ENCODE peak calls at places on chromosomes 2 and 18, in nine cellular contexts. K is PC-9; S is mammary epithelial cell; A is lower lobe of right lung; W is A549; B is endodermal cell; C is CD8-positive, alpha-beta T cell; M is GM23248; R is HepG2. X is an unnamed sample. For H3K9me3, the result is how much of the 10 kb centered on the place peaks cover.

GRCh38 chr2:17148298-17149228 is 369.7 kb downstream of the RAD51AP2 start:
- DNase-seq in K (no peak), S (peak), A (peak), W (no peak), B (peak), C (no peak), M (peak), R (peak), X (no peak)

GRCh38 chr2:121212661-121213325 is 72.2 kb downstream of the TFCP2L1 start:
- DNase-seq in K (no peak), S (no peak), A (peak), W (no peak), B (peak), C (no peak), M (no peak), R (no peak), X (no peak)

GRCh38 chr2:37890893-37891495 is 34.1 kb upstream of the RMDN2 start:
- DNase-seq in K (peak), S (peak), A (peak), W (peak), B (peak), C (peak), M (peak), R (peak), X (peak)

GRCh38 chr18:10086458-10086857 is 172.6 kb downstream of the VAPA start:
- DNase-seq in K (peak), S (peak), A (no peak), W (no peak), B (peak), C (no peak), M (no peak), R (no peak), X (no peak)

GRCh38 chr2:106028192-106028591 is 165.9 kb downstream of the UXS1 start:
- DNase-seq in K (no peak), S (no peak), A (no peak), W (no peak), B (no peak), C (no peak), M (no peak), R (no peak), X (no peak)

GRCh38 chr2:28342081-28342967 is 50.3 kb upstream of the FOSL2 start:
- DNase-seq in K (no peak), S (no peak), A (peak), W (peak), B (no peak), C (no peak), M (peak), R (peak), X (no peak)

GRCh38 chr18:5709476-5710095 is 165.8 kb upstream of the EPB41L3 start:
- DNase-seq in K (no peak), S (no peak), A (no peak), W (no peak), B (no peak), C (no peak), M (no peak), R (no peak), X (no peak)

GRCh38 chr2:60104514-60105501 is 448.6 kb downstream of the BCL11A start:
- DNase-seq in K (no peak), S (peak), A (no peak), W (no peak), B (no peak), C (no peak), M (peak), R (no peak), X (no peak)

GRCh38 chr2:166184789-166185188 is 57.0 kb upstream of the SCN1A start:
- DNase-seq in K (peak), S (peak), A (no peak), W (no peak), B (no peak), C (no peak), M (peak), R (no peak), X (no peak)

GRCh38 chr2:24720310-24720709 is 72.9 kb downstream of the PTRHD1 start:
- DNase-seq in K (no peak), S (no peak), A (no peak), W (no peak), B (no peak), C (no peak), M (no peak), R (no peak), X (no peak)

GRCh38 chr2:51469102-51469501 is 437.2 kb upstream of the NRXN1 start:
- DNase-seq in K (no peak), S (no peak), A (no peak), W (no peak), B (no peak), C (no peak), M (no peak), R (no peak), X (no peak)

GRCh38 chr2:33903237-33903636 is 304.1 kb upstream of the FAM98A start:
- DNase-seq in K (no peak), S (no peak), A (no peak), W (no peak), B (no peak), C (no peak), M (no peak), R (no peak), X (no peak)

GRCh38 chr18:31819106-31819924 is 58.6 kb upstream of the SLC25A52 start:
- DNase-seq in K (peak), S (peak), A (no peak), W (peak), B (peak), C (no peak), M (peak), R (peak), X (no peak)

GRCh38 chr2:54429811-54430600 is 26.1 kb upstream of the SPTBN1 start:
- DNase-seq in K (no peak), S (no peak), A (no peak), W (no peak), B (no peak), C (no peak), M (no peak), R (no peak), X (no peak)

GRCh38 chr2:1620081-1620480 is 124.2 kb downstream of the PXDN start:
- DNase-seq in K (no peak), S (no peak), A (no peak), W (no peak), B (no peak), C (no peak), M (no peak), R (no peak), X (no peak)

GRCh38 chr2:125855204-125855603 is 800.8 kb upstream of the GYPC start:
- DNase-seq in K (no peak), S (no peak), A (no peak), W (no peak), B (no peak), C (no peak), M (no peak), R (no peak), X (no peak)

GRCh38 chr2:144256996-144257707 is 262.8 kb downstream of the ZEB2 start:
- DNase-seq in K (no peak), S (peak), A (no peak), W (no peak), B (no peak), C (no peak), M (peak), R (no peak), X (no peak)

GRCh38 chr2:144253743-144254142 is 266.2 kb downstream of the ZEB2 start:
- DNase-seq in K (no peak), S (no peak), A (no peak), W (no peak), B (no peak), C (no peak), M (no peak), R (no peak), X (no peak)

GRCh38 chr2:144252694-144253093 is 267.2 kb downstream of the ZEB2 start:
- DNase-seq in K (no peak), S (no peak), A (no peak), W (no peak), B (no peak), C (no peak), M (no peak), R (no peak), X (no peak)

GRCh38 chr2:144258154-144258553 is 261.8 kb downstream of the ZEB2 start:
- DNase-seq in K (no peak), S (no peak), A (no peak), W (no peak), B (no peak), C (no peak), M (no peak), R (no peak), X (no peak)

DNA sequence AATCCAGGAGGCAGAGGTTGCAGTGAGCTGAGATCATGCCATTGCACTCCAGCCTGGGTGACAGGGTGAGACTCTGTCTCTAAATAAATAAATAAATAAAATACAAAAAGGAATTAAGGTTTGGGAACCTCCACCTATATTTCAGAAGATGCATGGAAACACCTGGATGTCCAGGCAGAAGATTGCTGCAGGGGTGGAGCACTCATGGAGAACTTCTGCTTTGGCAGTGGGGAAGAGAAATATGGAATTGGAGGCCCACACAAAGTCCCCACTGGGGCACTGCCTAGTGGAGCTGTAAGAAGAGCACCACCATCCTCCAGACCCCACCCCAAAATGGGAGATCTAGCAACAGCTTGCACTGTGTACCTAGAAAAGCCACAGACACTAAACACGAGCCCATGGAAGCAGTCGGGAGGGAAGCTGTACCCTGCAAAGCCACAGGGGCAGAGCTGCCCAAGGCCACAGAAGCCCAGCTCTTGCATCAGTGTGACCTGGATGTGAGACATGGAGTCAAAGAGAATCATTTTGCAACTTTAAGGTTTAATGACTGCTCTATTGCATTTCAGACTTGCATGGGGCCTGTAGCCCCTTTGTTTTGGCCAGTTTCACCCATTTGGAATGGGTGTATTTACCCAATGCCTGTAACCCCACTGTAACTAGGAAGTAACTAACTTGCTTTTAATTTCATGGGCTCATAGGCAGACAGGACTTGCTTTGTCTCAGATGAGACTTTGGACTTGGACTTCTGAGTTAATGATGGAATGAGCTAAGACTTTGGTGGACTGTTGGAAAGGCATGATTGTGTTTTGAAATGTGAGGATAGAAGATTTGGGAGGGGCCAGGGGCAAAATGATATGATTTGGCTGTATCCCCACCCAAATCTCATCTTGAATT is 265.3 kb downstream of the ZEB2 start:
- DNase-seq in K (no peak), S (no peak), A (no peak), W (no peak), B (no peak), C (no peak), M (no peak), R (peak), X (no peak)
- H3K9me3 ChIP-seq in K (under half), S (under half), A (under half), W (under half), B (half or more), C (under half), M (under half), R (under half), X (under half)

DNA sequence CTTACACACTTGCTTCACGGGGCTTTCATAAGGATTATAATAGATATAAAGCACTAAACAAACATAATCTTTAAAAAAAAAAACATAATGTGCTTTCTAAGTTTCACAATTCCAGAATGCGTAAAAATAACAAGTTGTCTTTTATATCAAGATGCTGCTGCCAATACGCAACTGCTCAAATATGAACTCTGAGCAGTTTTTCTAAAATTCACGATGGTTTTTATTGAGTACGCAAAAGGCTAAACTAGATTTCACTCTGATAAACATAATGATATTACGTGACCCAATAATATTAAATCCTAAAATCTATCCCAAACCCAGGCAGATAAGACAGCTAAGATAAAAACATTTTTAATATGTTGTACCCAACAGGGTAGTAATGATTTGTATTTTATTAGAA is 24.6 kb upstream of the MAT2A start:
- DNase-seq in K (no peak), S (no peak), A (no peak), W (no peak), B (no peak), C (no peak), M (no peak), R (no peak), X (no peak)
- H3K9me3 ChIP-seq in K (under half), S (under half), A (under half), W (under half), B (under half), C (under half), M (under half), R (under half), X (under half)

GRCh38 chr2:31688282-31688681 is 107.5 kb upstream of the SRD5A2 start:
- DNase-seq in K (no peak), S (no peak), A (no peak), W (no peak), B (no peak), C (no peak), M (no peak), R (no peak), X (no peak)
- H3K9me3 ChIP-seq in K (under half), S (under half), A (under half), W (under half), B (half or more), C (under half), M (under half), R (under half), X (under half)

GRCh38 chr2:11977766-11978524 is 231.5 kb downstream of the LPIN1 start:
- DNase-seq in K (no peak), S (no peak), A (no peak), W (no peak), B (no peak), C (no peak), M (no peak), R (no peak), X (no peak)
- H3K9me3 ChIP-seq in K (under half), S (under half), A (under half), W (under half), B (under half), C (under half), M (under half), R (under half), X (under half)

DNA sequence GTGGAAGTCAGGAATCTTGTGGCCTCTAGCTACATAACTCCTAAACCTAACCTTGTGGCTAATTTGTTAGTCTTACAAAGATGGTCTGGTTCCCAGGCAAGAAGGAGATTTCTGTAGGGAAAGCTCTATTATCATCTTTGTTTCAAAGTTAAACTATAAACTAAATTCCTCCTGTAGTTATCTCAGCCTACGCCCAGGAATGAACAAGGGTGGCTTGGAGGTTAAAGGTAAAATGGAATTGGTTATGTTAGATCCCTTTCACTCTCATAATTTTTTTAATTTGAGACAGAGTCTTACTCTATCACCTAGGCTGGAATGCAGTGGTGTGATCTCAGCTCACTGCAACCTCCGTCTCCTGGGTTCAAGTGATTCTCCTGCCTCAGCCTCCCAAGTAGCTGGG is 24.6 kb upstream of the PDK1 start:
- DNase-seq in K (no peak), S (no peak), A (no peak), W (no peak), B (no peak), C (no peak), M (no peak), R (no peak), X (no peak)
- H3K9me3 ChIP-seq in K (under half), S (under half), A (under half), W (under half), B (half or more), C (under half), M (under half), R (under half), X (under half)

DNA sequence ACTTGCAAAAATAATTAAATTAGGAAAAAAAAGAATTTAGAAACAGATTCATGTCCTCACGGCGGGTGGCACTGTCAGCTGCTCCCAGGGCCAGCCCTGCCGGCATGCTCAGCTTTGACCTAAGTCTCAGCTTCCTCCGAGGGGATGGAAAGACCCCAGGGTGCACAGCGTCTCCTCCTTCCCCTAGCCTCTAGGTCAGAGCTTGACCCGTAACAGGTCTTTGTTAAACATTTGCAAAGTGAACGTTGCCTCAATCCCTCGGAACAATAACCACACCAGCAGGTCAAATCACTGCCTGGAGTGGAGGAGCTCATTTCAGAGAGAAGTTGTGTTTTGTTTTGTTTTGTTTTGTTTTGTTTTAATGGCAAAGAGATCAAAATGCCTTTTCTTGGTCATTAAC is 171.3 kb downstream of the TMEM18 start:
- DNase-seq in K (no peak), S (no peak), A (no peak), W (no peak), B (peak), C (no peak), M (no peak), R (no peak), X (no peak)
- H3K9me3 ChIP-seq in K (under half), S (under half), A (under half), W (under half), B (under half), C (under half), M (under half), R (under half), X (under half)

DNA sequence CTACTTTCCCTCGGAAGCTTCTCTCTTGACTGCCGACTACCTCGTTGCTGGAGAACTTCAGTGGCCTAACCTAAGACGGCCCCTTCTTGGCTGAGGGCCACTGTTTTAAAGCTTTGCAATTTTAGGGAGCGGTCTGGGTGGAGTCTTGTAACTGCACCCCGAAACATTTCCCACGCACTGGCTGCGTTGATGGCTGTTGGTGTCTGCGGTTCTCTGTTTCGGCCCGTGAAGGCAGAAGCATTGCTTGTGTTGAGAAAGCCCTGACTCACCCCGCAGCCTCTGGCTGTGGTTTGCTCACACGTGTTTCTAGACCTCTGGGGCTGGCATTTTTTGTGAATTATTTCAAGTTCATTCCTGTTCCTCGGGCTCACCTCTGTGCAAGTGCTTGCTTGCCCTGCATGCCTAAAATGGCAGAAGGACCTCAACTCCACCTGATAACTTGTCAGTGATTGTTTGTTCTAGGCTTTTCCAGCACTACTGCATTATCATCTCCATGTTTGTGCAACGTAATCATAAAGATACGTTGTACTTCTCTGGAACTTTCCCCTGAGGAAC is 94.1 kb upstream of the DLX2 start:
- DNase-seq in K (peak), S (peak), A (peak), W (no peak), B (no peak), C (no peak), M (peak), R (no peak), X (no peak)
- H3K9me3 ChIP-seq in K (half or more), S (under half), A (under half), W (under half), B (under half), C (under half), M (under half), R (under half), X (under half)

GRCh38 chr2:129436809-129437208 is 542.7 kb upstream of the RAB6C start:
- DNase-seq in K (no peak), S (no peak), A (no peak), W (no peak), B (no peak), C (no peak), M (no peak), R (no peak), X (no peak)

GRCh38 chr2:129428086-129428660 is 551.3 kb upstream of the RAB6C start:
- DNase-seq in K (no peak), S (no peak), A (no peak), W (no peak), B (no peak), C (no peak), M (no peak), R (no peak), X (no peak)

GRCh38 chr2:129437775-129438174 is 541.7 kb upstream of the RAB6C start:
- DNase-seq in K (no peak), S (no peak), A (no peak), W (no peak), B (no peak), C (no peak), M (no peak), R (no peak), X (no peak)

GRCh38 chr2:129431881-129432280 is 547.6 kb upstream of the RAB6C start:
- DNase-seq in K (no peak), S (no peak), A (no peak), W (no peak), B (no peak), C (no peak), M (no peak), R (no peak), X (no peak)
- H3K9me3 ChIP-seq in K (under half), S (under half), A (under half), W (under half), B (under half), C (under half), M (under half), R (under half), X (under half)

X was measured in T-helper 17 cell.